ENCODE peak calls at places on chromosome 14, in six cellular contexts. Q, D, I, V, F and C are unnamed samples.

GRCh38 chr14:105144666-105145380 is 23.8 kb downstream of the JAG2 start:
- DNase-seq in D (no peak), F (no peak), Q (no peak), I (no peak), V (peak; percentile 10), C (no peak)

GRCh38 chr14:61048640-61049039 is 67.6 kb downstream of the SLC38A6 start:
- DNase-seq in D (no peak), I (no peak), Q (no peak), V (no peak), F (peak; percentile 11), C (no peak)

GRCh38 chr14:68558096-68558495 is 234.8 kb downstream of the ZFP36L1 start:
- DNase-seq in F (no peak), I (no peak), D (no peak), Q (no peak), V (no peak), C (no peak)

GRCh38 chr14:64605926-64606685 is 56.3 kb downstream of the PPP1R36 start:
- DNase-seq in D (no peak), I (no peak), F (no peak), V (no peak), Q (no peak), C (no peak)

GRCh38 chr14:30808576-30808975 is 65.8 kb upstream of the COCH start:
- DNase-seq in Q (no peak), F (no peak), I (no peak), V (no peak), D (no peak), C (no peak)

GRCh38 chr14:90587918-90588317 is 191.1 kb downstream of the CALM1 start:
- DNase-seq in I (no peak), Q (no peak), V (no peak), F (peak; percentile 72), D (no peak), C (peak; percentile 15)

GRCh38 chr14:37580146-37580545 is 14.9 kb downstream of the FOXA1 start:
- DNase-seq in D (no peak), I (no peak), F (no peak), V (no peak), Q (no peak), C (no peak)

GRCh38 chr14:60215127-60215444 is 33.9 kb upstream of the PPM1A start:
- DNase-seq in I (peak; percentile 11), F (no peak), D (no peak), Q (no peak), V (no peak), C (no peak)

GRCh38 chr14:53929871-53930685 is 26.5 kb downstream of the BMP4 start:
- DNase-seq in V (no peak), D (no peak), I (no peak), Q (peak; percentile 62), F (no peak), C (peak; percentile 43)

GRCh38 chr14:33332497-33332896 is 393.8 kb downstream of the NPAS3 start:
- DNase-seq in I (no peak), F (no peak), D (no peak), V (no peak), Q (no peak), C (no peak)

GRCh38 chr14:91509878-91510170 is 286 bp downstream of the PPP4R3A start:
- DNase-seq in D (no peak), F (no peak), V (no peak), Q (peak; percentile 78), I (no peak), C (no peak)

GRCh38 chr14:65291561-65291960 is 121.0 kb upstream of the FUT8 start:
- DNase-seq in Q (no peak), V (no peak), D (no peak), I (no peak), F (no peak), C (no peak)

GRCh38 chr14:55382483-55382882 is 29.1 kb downstream of the ATG14 start:
- DNase-seq in D (no peak), F (no peak), I (no peak), V (no peak), Q (no peak), C (no peak)

GRCh38 chr14:102192840-102193502 is 53.3 kb downstream of the WDR20 start:
- DNase-seq in D (no peak), I (no peak), F (no peak), V (no peak), Q (peak; percentile 42), C (peak; percentile 41)

GRCh38 chr14:35897616-35898111 is 71.5 kb downstream of the BRMS1L start:
- DNase-seq in F (no peak), V (no peak), I (no peak), Q (peak; percentile 81), D (peak; percentile 50), C (no peak)

GRCh38 chr14:91983571-91983970 is 36.1 kb upstream of the FBLN5 start:
- DNase-seq in V (no peak), D (no peak), I (no peak), F (no peak), Q (no peak), C (no peak)

GRCh38 chr14:21527320-21527679 is 1.2 kb upstream of the SALL2 start:
- DNase-seq in Q (no peak), I (no peak), D (no peak), V (no peak), F (no peak), C (no peak)

GRCh38 chr14:52835122-52835903 is 43.9 kb upstream of the GNPNAT1 start:
- DNase-seq in Q (peak; percentile 39), F (peak; percentile 32), I (no peak), D (no peak), V (no peak), C (no peak)

GRCh38 chr14:35565896-35566464 is 32.0 kb downstream of the INSM2 start:
- DNase-seq in F (no peak), D (no peak), V (no peak), I (no peak), Q (no peak), C (no peak)

GRCh38 chr14:77083082-77083481 is 15.0 kb upstream of the CIPC start:
- DNase-seq in Q (no peak), D (no peak), F (no peak), V (no peak), I (no peak), C (no peak)

GRCh38 chr14:89451229-89451628 is 34.2 kb upstream of the FOXN3 start:
- DNase-seq in I (no peak), D (no peak), Q (no peak), F (no peak), V (no peak), C (no peak)
- H3K4me1 ChIP-seq in I (no peaks in the 10 kb centered on the region), D (no peaks in the 10 kb centered on the region), Q (no peaks in the 10 kb centered on the region), F (no peaks in the 10 kb centered on the region), V (peaks cover 17% of the 10 kb centered on the region), C (no peaks in the 10 kb centered on the region)

GRCh38 chr14:93212432-93212831 is 5.4 kb downstream of the UBR7 start:
- DNase-seq in I (no peak), Q (no peak), D (no peak), V (no peak), F (no peak), C (no peak)

GRCh38 chr14:93207468-93208308 is 632 bp downstream of the UBR7 start:
- DNase-seq in Q (peak; percentile 79), I (peak; percentile 54), D (no peak), V (peak; percentile 57), F (no peak), C (peak; percentile 54)

GRCh38 chr14:93201155-93201704 is 5.6 kb downstream of the GON7 start:
- DNase-seq in V (no peak), Q (no peak), I (no peak), F (no peak), D (no peak), C (no peak)

GRCh38 chr14:93206793-93207467 is at the start of the genes GON7 and UBR7:
- DNase-seq in D (peak; percentile 96), F (peak; percentile 94), V (peak; percentile 94), I (peak; percentile 97), Q (peak; percentile 98), C (peak; percentile 96)
- TF ChIP-seq CTCF in D (peak; percentile 19), F (peak; percentile 36), V (peak; percentile 47), I (peak; percentile 36), Q (peak; percentile 27), C (peak; percentile 28)

GRCh38 chr14:26849514-26849913 is 251.7 kb upstream of the NOVA1 start:
- DNase-seq in V (no peak), Q (no peak), F (no peak), D (no peak), I (no peak), C (no peak)
- H3K9me3 ChIP-seq in V (peaks cover 19% of the 10 kb centered on the region), Q (no peaks in the 10 kb centered on the region), F (no peaks in the 10 kb centered on the region), D (no peaks in the 10 kb centered on the region), I (no peaks in the 10 kb centered on the region), C (no peaks in the 10 kb centered on the region)

GRCh38 chr14:95495538-95496025 is 20.9 kb downstream of the SYNE3 start:
- DNase-seq in F (no peak), I (no peak), V (no peak), D (peak; percentile 68), Q (no peak), C (no peak)
- H3K4me1 ChIP-seq in F (peaks cover 24% of the 10 kb centered on the region), I (peaks cover 22% of the 10 kb centered on the region), V (peaks cover 71% of the 10 kb centered on the region), D (peaks cover 53% of the 10 kb centered on the region), Q (peaks cover 6% of the 10 kb centered on the region), C (peaks cover 35% of the 10 kb centered on the region)

GRCh38 chr14:23561873-23562821 is 5.4 kb downstream of the AP1G2 start:
- DNase-seq in V (no peak), F (no peak), I (no peak), D (no peak), Q (no peak), C (no peak)
- TF ChIP-seq CTCF in V (no peak), F (no peak), I (no peak), D (no peak), Q (no peak), C (no peak)